ENCODE peak calls at places on chromosome 14, in nine cellular contexts. E is A549; U is right cardiac atrium; Q is CD8-positive, alpha-beta memory T cell; H is aorta; S is IMR-90; X is adipocyte; P is Peyer's patch; W is tibial artery. V is an unnamed sample. For H3K4me1, the result is how much of the 10 kb centered on the place peaks cover.

GRCh38 chr14:100150932-100151587 is 8.4 kb downstream of the DEGS2 start:
- DNase-seq in E (no peak), U (no peak), Q (no peak), H (no peak), S (no peak), X (no peak), P (no peak), W (no peak), V (no peak)

GRCh38 chr14:97408503-97408902 is 611.3 kb downstream of the VRK1 start:
- DNase-seq in E (no peak), U (no peak), Q (no peak), H (no peak), S (no peak), X (no peak), P (no peak), W (no peak), V (no peak)

GRCh38 chr14:81164167-81164774 is 56.5 kb downstream of the GTF2A1 start:
- DNase-seq in E (peak), U (no peak), Q (no peak), H (peak), S (peak), X (peak), P (peak), W (peak), V (no peak)

GRCh38 chr14:73785834-73786631 is 65.6 kb upstream of the PTGR2 start:
- DNase-seq in E (peak), U (peak), Q (peak), H (peak), S (peak), X (peak), P (peak), W (peak), V (peak)

GRCh38 chr14:99792551-99793212 is 531 bp upstream of the EML1 start:
- DNase-seq in E (peak), U (peak), Q (no peak), H (no peak), S (peak), X (peak), P (no peak), W (peak), V (no peak)

GRCh38 chr14:77988096-77988870 is 181.9 kb upstream of the NRXN3 start:
- DNase-seq in E (no peak), U (peak), Q (no peak), H (no peak), S (no peak), X (no peak), P (no peak), W (no peak), V (no peak)

GRCh38 chr14:33805593-33805992 is 145.3 kb downstream of the EGLN3 start:
- DNase-seq in E (no peak), U (no peak), Q (no peak), H (no peak), S (no peak), X (no peak), P (no peak), W (no peak), V (no peak)

GRCh38 chr14:29243355-29243754 is 476.8 kb downstream of the FOXG1 start:
- DNase-seq in E (no peak), U (no peak), Q (no peak), H (no peak), S (peak), X (no peak), P (no peak), W (no peak), V (no peak)

GRCh38 chr14:88542857-88543795 is 11.7 kb downstream of the PTPN21 start:
- DNase-seq in E (peak), U (no peak), Q (no peak), H (no peak), S (no peak), X (peak), P (no peak), W (no peak), V (no peak)

GRCh38 chr14:105021656-105022275 is 883 bp upstream of the CDCA4 start:
- DNase-seq in E (peak), U (no peak), Q (no peak), H (no peak), S (peak), X (peak), P (peak), W (no peak), V (peak)

GRCh38 chr14:104425171-104425681 is 154.3 kb upstream of the C14orf180 start:
- DNase-seq in E (no peak), U (no peak), Q (no peak), H (no peak), S (no peak), X (no peak), P (no peak), W (no peak), V (peak)

GRCh38 chr14:104863923-104864266 is 1.2 kb upstream of the CEP170B start:
- DNase-seq in E (no peak), U (peak), Q (no peak), H (no peak), S (no peak), X (no peak), P (no peak), W (peak), V (no peak)

GRCh38 chr14:98742001-98742400 is 530.0 kb downstream of the BCL11B start:
- DNase-seq in E (no peak), U (no peak), Q (no peak), H (no peak), S (no peak), X (no peak), P (no peak), W (no peak), V (no peak)

GRCh38 chr14:103398427-103399195 is 13.4 kb downstream of the MARK3 start:
- DNase-seq in E (peak), U (no peak), Q (no peak), H (no peak), S (peak), X (peak), P (no peak), W (no peak), V (no peak)
- H3K4me1 ChIP-seq in E (half or more), U (under half), Q (half or more), H (under half), S (under half), X (half or more), P (under half), W (half or more), V (half or more)

GRCh38 chr14:101598571-101599233 is 37.4 kb downstream of the DIO3 start:
- DNase-seq in E (no peak), U (no peak), Q (no peak), H (no peak), S (no peak), X (no peak), P (no peak), W (no peak), V (no peak)

GRCh38 chr14:101596742-101597141 is 35.4 kb downstream of the DIO3 start:
- DNase-seq in E (no peak), U (no peak), Q (no peak), H (no peak), S (no peak), X (no peak), P (no peak), W (no peak), V (no peak)

GRCh38 chr14:101595887-101596721 is 34.8 kb downstream of the DIO3 start:
- DNase-seq in E (no peak), U (no peak), Q (peak), H (no peak), S (no peak), X (no peak), P (peak), W (no peak), V (no peak)

GRCh38 chr14:101599234-101599885 is 38.1 kb downstream of the DIO3 start:
- DNase-seq in E (no peak), U (no peak), Q (no peak), H (no peak), S (no peak), X (no peak), P (no peak), W (no peak), V (no peak)

DNA sequence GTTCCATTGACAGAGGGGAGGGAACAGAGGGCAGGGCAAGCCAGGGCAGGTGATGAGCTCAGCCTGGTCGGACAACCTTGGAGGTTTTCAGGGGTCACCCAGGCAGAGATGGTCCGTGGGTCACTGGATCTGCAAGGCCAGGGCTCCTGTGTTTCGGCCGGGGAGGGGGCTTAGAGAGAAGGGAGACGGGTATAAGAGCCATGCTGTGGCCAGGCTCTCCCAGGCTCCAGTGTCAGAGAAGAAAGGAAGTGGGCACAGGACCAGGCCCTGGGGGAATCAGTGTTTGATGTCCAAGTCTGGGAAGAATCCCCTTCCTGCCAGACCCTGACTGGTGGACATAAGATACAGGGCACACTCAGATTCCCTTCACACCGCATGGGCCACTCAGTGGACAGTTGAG is 36.9 kb downstream of the DIO3 start:
- DNase-seq in E (no peak), U (no peak), Q (no peak), H (no peak), S (no peak), X (no peak), P (no peak), W (no peak), V (no peak)
- H3K4me1 ChIP-seq in E (under half), U (under half), Q (under half), H (under half), S (under half), X (under half), P (under half), W (under half), V (under half)

GRCh38 chr14:65198346-65198745 is 96.0 kb upstream of the MAX start:
- DNase-seq in E (no peak), U (no peak), Q (no peak), H (no peak), S (no peak), X (no peak), P (no peak), W (no peak), V (no peak)
- H3K4me1 ChIP-seq in E (under half), U (under half), Q (under half), H (under half), S (under half), X (under half), P (under half), W (under half), V (under half)

GRCh38 chr14:36057452-36058142 is 118.9 kb downstream of the PTCSC3 start:
- DNase-seq in E (no peak), U (no peak), Q (no peak), H (no peak), S (no peak), X (no peak), P (no peak), W (no peak), V (no peak)
- H3K4me1 ChIP-seq in E (under half), U (under half), Q (under half), H (under half), S (under half), X (under half), P (under half), W (under half), V (under half)

GRCh38 chr14:60757617-60758016 is 23.1 kb downstream of the MNAT1 start:
- DNase-seq in E (no peak), U (no peak), Q (no peak), H (no peak), S (peak), X (peak), P (no peak), W (no peak), V (no peak)

GRCh38 chr14:60760648-60761364 is 26.2 kb downstream of the MNAT1 start:
- DNase-seq in E (no peak), U (no peak), Q (no peak), H (no peak), S (no peak), X (peak), P (no peak), W (no peak), V (no peak)

GRCh38 chr14:60760209-60760608 is 25.6 kb downstream of the MNAT1 start:
- DNase-seq in E (no peak), U (no peak), Q (no peak), H (no peak), S (no peak), X (peak), P (no peak), W (no peak), V (no peak)

GRCh38 chr14:60756847-60757246 is 22.3 kb downstream of the MNAT1 start:
- DNase-seq in E (no peak), U (no peak), Q (no peak), H (no peak), S (peak), X (peak), P (no peak), W (no peak), V (no peak)

GRCh38 chr14:60758875-60759274 is 24.3 kb downstream of the MNAT1 start:
- DNase-seq in E (no peak), U (no peak), Q (no peak), H (no peak), S (peak), X (peak), P (no peak), W (no peak), V (no peak)
- H3K4me1 ChIP-seq in E (under half), U (under half), Q (under half), H (under half), S (under half), X (half or more), P (under half), W (under half), V (under half)

DNA sequence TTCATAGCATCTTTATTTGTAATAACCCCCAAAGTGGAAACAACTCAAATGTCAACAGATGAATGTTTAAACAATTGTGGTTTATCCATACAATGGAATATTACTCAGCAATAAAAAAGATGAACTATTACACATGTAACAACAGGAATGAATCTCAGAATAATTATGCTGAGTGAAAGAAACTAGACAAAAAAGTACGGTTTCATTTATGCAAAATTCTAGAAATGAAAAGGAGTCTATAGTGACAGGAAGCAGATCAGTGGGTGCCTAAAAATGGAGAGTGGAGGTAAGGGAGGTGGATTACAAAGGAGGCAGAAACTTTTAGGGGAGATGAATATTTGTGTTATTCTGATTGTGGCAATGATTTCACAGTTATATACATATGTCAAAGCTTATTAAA is 4.8 kb downstream of the PRKCH start:
- DNase-seq in E (no peak), U (no peak), Q (peak), H (no peak), S (no peak), X (no peak), P (no peak), W (no peak), V (no peak)
- H3K4me1 ChIP-seq in E (under half), U (under half), Q (half or more), H (under half), S (under half), X (under half), P (under half), W (under half), V (under half)

GRCh38 chr14:91406982-91407381 is 10.6 kb downstream of the CCDC88C start:
- DNase-seq in E (no peak), U (no peak), Q (no peak), H (no peak), S (no peak), X (no peak), P (no peak), W (no peak), V (no peak)

GRCh38 chr14:91405724-91406435 is 11.7 kb downstream of the CCDC88C start:
- DNase-seq in E (no peak), U (no peak), Q (no peak), H (no peak), S (no peak), X (no peak), P (no peak), W (no peak), V (no peak)

GRCh38 chr14:91403069-91403600 is 14.5 kb downstream of the CCDC88C start:
- DNase-seq in E (no peak), U (no peak), Q (no peak), H (no peak), S (no peak), X (no peak), P (no peak), W (no peak), V (no peak)

GRCh38 chr14:91405241-91405721 is 12.3 kb downstream of the CCDC88C start:
- DNase-seq in E (no peak), U (no peak), Q (peak), H (no peak), S (no peak), X (no peak), P (peak), W (no peak), V (no peak)

DNA sequence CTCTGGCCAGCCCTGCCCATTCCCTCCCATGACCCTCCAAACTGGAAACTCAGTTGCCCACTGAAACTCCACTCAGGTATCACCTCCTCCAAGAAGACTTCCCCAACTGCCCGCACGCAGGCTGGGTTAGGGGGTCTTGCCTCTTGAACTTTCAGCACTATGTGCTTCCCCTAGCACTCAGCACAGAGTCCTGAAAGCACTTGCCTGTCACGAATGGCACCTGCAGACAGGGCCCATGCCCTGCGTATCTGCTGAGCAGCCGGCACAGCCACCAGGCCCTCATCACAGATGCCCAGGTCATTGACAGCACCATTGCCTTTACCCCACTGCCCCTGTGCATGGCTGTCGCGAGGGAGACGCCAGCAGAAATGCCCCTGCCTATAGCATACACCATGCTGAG is 11.2 kb downstream of the CCDC88C start:
- DNase-seq in E (no peak), U (no peak), Q (no peak), H (no peak), S (no peak), X (no peak), P (no peak), W (no peak), V (no peak)
- H3K4me1 ChIP-seq in E (under half), U (under half), Q (half or more), H (under half), S (under half), X (under half), P (under half), W (under half), V (under half)

GRCh38 chr14:72611956-72612500 is 281.9 kb downstream of the DPF3 start:
- DNase-seq in E (no peak), U (no peak), Q (no peak), H (no peak), S (no peak), X (no peak), P (no peak), W (no peak), V (no peak)
- H3K4me1 ChIP-seq in E (under half), U (under half), Q (under half), H (under half), S (half or more), X (under half), P (under half), W (under half), V (under half)